ENCODE peak calls at places on chromosomes 2 and 18, in nine cellular contexts. One of them, this sample, is unnamed.
A peak's percentile ranks its signal among the peaks of the same experiment; 100 is the strongest.

GRCh38 chr2:227447606-227448005 is 24.4 kb upstream of the AGFG1 start:
- DNase-seq in Kasumi-1: no peak
- DNase-seq in neural crest cell: no peak
- DNase-seq in GM12878: no peak
- DNase-seq in GM12865: no peak
- DNase-seq in lung microvascular endothelial cell: no peak
- DNase-seq in BJ: peak; percentile 62
- DNase-seq in B cell: no peak
- DNase-seq in T-helper 1 cell: no peak
- DNase-seq in this sample: no peak

GRCh38 chr2:64743739-64744330 is 90.1 kb upstream of the SERTAD2 start:
- DNase-seq in GM12865: no peak
- DNase-seq in GM12878: no peak
- DNase-seq in Kasumi-1: no peak
- DNase-seq in T-helper 1 cell: no peak
- DNase-seq in BJ: no peak
- DNase-seq in B cell: no peak
- DNase-seq in lung microvascular endothelial cell: no peak
- DNase-seq in neural crest cell: no peak
- DNase-seq in this sample: no peak

GRCh38 chr18:23871410-23871809 is 143.1 kb upstream of the TTC39C start:
- DNase-seq in BJ: no peak
- DNase-seq in lung microvascular endothelial cell: peak; percentile 64
- DNase-seq in B cell: peak; percentile 64
- DNase-seq in T-helper 1 cell: peak; percentile 67
- DNase-seq in neural crest cell: no peak
- DNase-seq in GM12878: peak; percentile 21
- DNase-seq in Kasumi-1: peak; percentile 10
- DNase-seq in GM12865: peak; percentile 51
- DNase-seq in this sample: no peak

GRCh38 chr2:207881902-207882301 is 112.2 kb upstream of the FZD5 start:
- DNase-seq in B cell: no peak
- DNase-seq in neural crest cell: no peak
- DNase-seq in Kasumi-1: no peak
- DNase-seq in GM12865: no peak
- DNase-seq in BJ: peak; percentile 26
- DNase-seq in GM12878: no peak
- DNase-seq in lung microvascular endothelial cell: no peak
- DNase-seq in T-helper 1 cell: no peak
- DNase-seq in this sample: no peak

GRCh38 chr2:134289225-134289624 is 35.4 kb downstream of the MGAT5 start:
- DNase-seq in B cell: no peak
- DNase-seq in neural crest cell: no peak
- DNase-seq in T-helper 1 cell: no peak
- DNase-seq in BJ: no peak
- DNase-seq in Kasumi-1: no peak
- DNase-seq in GM12865: no peak
- DNase-seq in lung microvascular endothelial cell: peak; percentile 39
- DNase-seq in GM12878: no peak
- DNase-seq in this sample: no peak

GRCh38 chr2:234495801-234496441 is 960 bp downstream of the ARL4C start:
- DNase-seq in GM12865: peak; percentile 33
- DNase-seq in BJ: no peak
- DNase-seq in neural crest cell: peak; percentile 16
- DNase-seq in B cell: no peak
- DNase-seq in GM12878: no peak
- DNase-seq in Kasumi-1: no peak
- DNase-seq in T-helper 1 cell: no peak
- DNase-seq in lung microvascular endothelial cell: peak; percentile 45
- DNase-seq in this sample: no peak

GRCh38 chr2:229947544-229947943 is 25.2 kb downstream of the FBXO36 start:
- DNase-seq in Kasumi-1: no peak
- DNase-seq in T-helper 1 cell: no peak
- DNase-seq in BJ: no peak
- DNase-seq in GM12865: peak; percentile 28
- DNase-seq in neural crest cell: no peak
- DNase-seq in GM12878: no peak
- DNase-seq in lung microvascular endothelial cell: no peak
- DNase-seq in B cell: no peak
- DNase-seq in this sample: no peak

GRCh38 chr2:105102963-105103421 is 65.1 kb downstream of the MRPS9 start:
- DNase-seq in GM12878: no peak
- DNase-seq in lung microvascular endothelial cell: no peak
- DNase-seq in B cell: no peak
- DNase-seq in neural crest cell: no peak
- DNase-seq in BJ: peak; percentile 39
- DNase-seq in GM12865: no peak
- DNase-seq in T-helper 1 cell: no peak
- DNase-seq in Kasumi-1: no peak
- DNase-seq in this sample: no peak

GRCh38 chr2:178521304-178522150 is 41.3 kb downstream of the PLEKHA3 start:
- DNase-seq in T-helper 1 cell: no peak
- DNase-seq in B cell: no peak
- DNase-seq in lung microvascular endothelial cell: no peak
- DNase-seq in GM12865: no peak
- DNase-seq in BJ: no peak
- DNase-seq in neural crest cell: no peak
- DNase-seq in GM12878: no peak
- DNase-seq in Kasumi-1: no peak
- DNase-seq in this sample: no peak

GRCh38 chr18:54181856-54182612 is 42.4 kb downstream of the MBD2 start:
- DNase-seq in B cell: no peak
- DNase-seq in T-helper 1 cell: no peak
- DNase-seq in GM12865: peak; percentile 30
- DNase-seq in neural crest cell: no peak
- DNase-seq in lung microvascular endothelial cell: peak; percentile 70
- DNase-seq in BJ: no peak
- DNase-seq in Kasumi-1: no peak
- DNase-seq in GM12878: no peak
- DNase-seq in this sample: peak; percentile 49

GRCh38 chr2:199798881-199799580 is 52.0 kb downstream of the FTCDNL1 start:
- DNase-seq in BJ: no peak
- DNase-seq in Kasumi-1: no peak
- DNase-seq in GM12865: no peak
- DNase-seq in B cell: no peak
- DNase-seq in T-helper 1 cell: no peak
- DNase-seq in neural crest cell: no peak
- DNase-seq in lung microvascular endothelial cell: peak; percentile 14
- DNase-seq in GM12878: no peak
- DNase-seq in this sample: peak; percentile 32

GRCh38 chr2:69946351-69947077 is 14.9 kb downstream of the ASPRV1 start:
- DNase-seq in neural crest cell: no peak
- DNase-seq in GM12878: peak; percentile 30
- DNase-seq in Kasumi-1: peak; percentile 61
- DNase-seq in lung microvascular endothelial cell: peak; percentile 75
- DNase-seq in T-helper 1 cell: peak; percentile 29
- DNase-seq in GM12865: peak; percentile 59
- DNase-seq in BJ: peak; percentile 22
- DNase-seq in B cell: no peak
- DNase-seq in this sample: no peak

GRCh38 chr18:5510109-5510846 is 33.5 kb downstream of the EPB41L3 start:
- DNase-seq in GM12878: no peak
- DNase-seq in Kasumi-1: no peak
- DNase-seq in B cell: no peak
- DNase-seq in neural crest cell: no peak
- DNase-seq in BJ: no peak
- DNase-seq in lung microvascular endothelial cell: peak; percentile 10
- DNase-seq in GM12865: no peak
- DNase-seq in T-helper 1 cell: no peak
- DNase-seq in this sample: no peak

This sample was measured in pulmonary artery endothelial cell.